ENCODE peak calls at places on chromosomes 3 and 15, in seven cellular contexts. L is iPS-NIHi11; K is progenitor cell of endocrine pancreas; J is tibial artery; T is activated CD8-positive, alpha-beta memory T cell treated with anti-CD3 and anti-CD28 coated beads, Interleukin-2, amount 50 U/mL, for 48 hours; Q is dermis blood vessel endothelial cell; B is activated naive CD8-positive, alpha-beta T cell treated with anti-CD3 and anti-CD28 coated beads, Interleukin-2, amount 50 U/mL, for 24 hours. X is an unnamed sample.

GRCh38 chr3:38121451-38121831 is 15.5 kb downstream of the ACAA1 start:
- DNase-seq in L (no peak), K (no peak), J (peak; percentile 63), T (no peak), Q (no peak), B (no peak), X (no peak)

GRCh38 chr3:56296361-56296760 is 171.9 kb downstream of the ERC2 start:
- DNase-seq in L (no peak), K (no peak), J (no peak), T (no peak), Q (no peak), B (no peak), X (no peak)

GRCh38 chr3:186921578-186921977 is 8.7 kb upstream of the ST6GAL1 start:
- DNase-seq in L (no peak), K (no peak), J (no peak), T (no peak), Q (no peak), B (no peak), X (no peak)

GRCh38 chr3:12681586-12682371 is 17.9 kb upstream of the RAF1 start:
- DNase-seq in L (no peak), K (no peak), J (no peak), T (no peak), Q (no peak), B (no peak), X (no peak)

GRCh38 chr15:82184776-82185175 is 77.8 kb downstream of the EFL1 start:
- DNase-seq in L (no peak), K (no peak), J (no peak), T (no peak), Q (no peak), B (no peak), X (no peak)

GRCh38 chr3:17258823-17259436 is 374.2 kb downstream of the PLCL2 start:
- DNase-seq in L (peak; percentile 37), K (no peak), J (no peak), T (no peak), Q (peak; percentile 67), B (no peak), X (no peak)

GRCh38 chr3:161859870-161860450 is 363.4 kb downstream of the OTOL1 start:
- DNase-seq in L (peak; percentile 8), K (no peak), J (no peak), T (no peak), Q (no peak), B (no peak), X (no peak)

GRCh38 chr15:58409861-58410260 is 21.9 kb upstream of the LIPC start:
- DNase-seq in L (no peak), K (no peak), J (no peak), T (no peak), Q (no peak), B (no peak), X (no peak)

GRCh38 chr15:73985101-73985873 is 6.8 kb downstream of the STOML1 start:
- DNase-seq in L (no peak), K (no peak), J (no peak), T (no peak), Q (no peak), B (no peak), X (no peak)

GRCh38 chr3:2861920-2862319 is 248.3 kb downstream of the IL5RA start:
- DNase-seq in L (no peak), K (no peak), J (no peak), T (no peak), Q (no peak), B (no peak), X (no peak)

GRCh38 chr3:30440880-30441279 is 165.5 kb upstream of the TGFBR2 start:
- DNase-seq in L (no peak), K (no peak), J (peak; percentile 80), T (no peak), Q (peak; percentile 9), B (no peak), X (no peak)

GRCh38 chr15:65333441-65333820 is 29.0 kb downstream of the RNU5B-1 start:
- DNase-seq in L (peak; percentile 16), K (no peak), J (no peak), T (no peak), Q (no peak), B (no peak), X (no peak)

GRCh38 chr3:132641837-132642538 is 17.6 kb downstream of the ACAD11 start:
- DNase-seq in L (peak; percentile 57), K (no peak), J (no peak), T (no peak), Q (peak; percentile 79), B (no peak), X (peak; percentile 45)

GRCh38 chr3:18111702-18112311 is 313.3 kb downstream of the SATB1 start:
- DNase-seq in L (peak; percentile 33), K (no peak), J (no peak), T (no peak), Q (no peak), B (peak; percentile 18), X (peak; percentile 4)

GRCh38 chr3:14957933-14958332 is 10.6 kb downstream of the NR2C2 start:
- DNase-seq in L (no peak), K (no peak), J (no peak), T (no peak), Q (no peak), B (no peak), X (no peak)